ENCODE peak calls at places on chromosomes 16 and 17, in ten cellular contexts. One of them, this sample, is unnamed.

GRCh38 chr17:33725675-33726271 is 432.7 kb upstream of the ASIC2 start:
- DNase-seq in NCI-H345: peak; percentile 20
- DNase-seq in NCI-H1105: peak; percentile 18
- DNase-seq in left ventricle myocardium superior: peak; percentile 41
- DNase-seq in lung microvascular endothelial cell: peak; percentile 44
- DNase-seq in iPS-NIHi11: peak; percentile 81
- DNase-seq in hypothalamus: no peak
- DNase-seq in mucosa of descending colon: peak; percentile 41
- DNase-seq in mesenchymal stem cell: peak; percentile 12
- DNase-seq in NCI-H2081: peak; percentile 11
- DNase-seq in this sample: no peak

GRCh38 chr17:27623578-27623977 is 7.4 kb upstream of the LGALS9 start:
- DNase-seq in NCI-H2081: no peak
- DNase-seq in mesenchymal stem cell: no peak
- DNase-seq in iPS-NIHi11: no peak
- DNase-seq in NCI-H1105: no peak
- DNase-seq in mucosa of descending colon: no peak
- DNase-seq in NCI-H345: no peak
- DNase-seq in hypothalamus: no peak
- DNase-seq in left ventricle myocardium superior: peak; percentile 51
- DNase-seq in lung microvascular endothelial cell: no peak
- DNase-seq in this sample: peak; percentile 20

GRCh38 chr16:75029854-75030253 is 31.0 kb downstream of the ZNRF1 start:
- DNase-seq in mucosa of descending colon: no peak
- DNase-seq in hypothalamus: no peak
- DNase-seq in lung microvascular endothelial cell: no peak
- DNase-seq in NCI-H2081: no peak
- DNase-seq in iPS-NIHi11: no peak
- DNase-seq in NCI-H1105: no peak
- DNase-seq in left ventricle myocardium superior: no peak
- DNase-seq in mesenchymal stem cell: peak; percentile 35
- DNase-seq in NCI-H345: no peak
- DNase-seq in this sample: no peak

GRCh38 chr16:68612996-68613395 is 32.1 kb upstream of the CDH3 start:
- DNase-seq in mesenchymal stem cell: no peak
- DNase-seq in lung microvascular endothelial cell: no peak
- DNase-seq in NCI-H2081: no peak
- DNase-seq in hypothalamus: no peak
- DNase-seq in NCI-H1105: no peak
- DNase-seq in left ventricle myocardium superior: no peak
- DNase-seq in mucosa of descending colon: no peak
- DNase-seq in NCI-H345: no peak
- DNase-seq in iPS-NIHi11: no peak
- DNase-seq in this sample: no peak

GRCh38 chr16:85238233-85238647 is 126.0 kb upstream of the CIBAR2 start:
- DNase-seq in NCI-H345: no peak
- DNase-seq in NCI-H1105: no peak
- DNase-seq in NCI-H2081: no peak
- DNase-seq in iPS-NIHi11: peak; percentile 75
- DNase-seq in hypothalamus: no peak
- DNase-seq in lung microvascular endothelial cell: peak; percentile 59
- DNase-seq in mucosa of descending colon: peak; percentile 62
- DNase-seq in left ventricle myocardium superior: peak; percentile 73
- DNase-seq in mesenchymal stem cell: peak; percentile 83
- DNase-seq in this sample: no peak

GRCh38 chr17:17885029-17885351 is 48.2 kb upstream of the SREBF1 start:
- DNase-seq in mucosa of descending colon: no peak
- DNase-seq in NCI-H1105: no peak
- DNase-seq in left ventricle myocardium superior: no peak
- DNase-seq in NCI-H345: no peak
- DNase-seq in mesenchymal stem cell: no peak
- DNase-seq in NCI-H2081: no peak
- DNase-seq in hypothalamus: no peak
- DNase-seq in lung microvascular endothelial cell: no peak
- DNase-seq in iPS-NIHi11: no peak
- DNase-seq in this sample: no peak

GRCh38 chr16:68275611-68276191 is 11.4 kb downstream of the SLC7A6 start:
- DNase-seq in NCI-H345: peak; percentile 50
- DNase-seq in hypothalamus: no peak
- DNase-seq in NCI-H2081: no peak
- DNase-seq in iPS-NIHi11: no peak
- DNase-seq in left ventricle myocardium superior: no peak
- DNase-seq in mucosa of descending colon: no peak
- DNase-seq in mesenchymal stem cell: no peak
- DNase-seq in NCI-H1105: peak; percentile 48
- DNase-seq in lung microvascular endothelial cell: no peak
- DNase-seq in this sample: no peak

GRCh38 chr16:52526429-52526828 is 20.5 kb downstream of the TOX3 start:
- DNase-seq in NCI-H2081: no peak
- DNase-seq in hypothalamus: no peak
- DNase-seq in lung microvascular endothelial cell: no peak
- DNase-seq in NCI-H345: no peak
- DNase-seq in NCI-H1105: no peak
- DNase-seq in iPS-NIHi11: peak; percentile 40
- DNase-seq in left ventricle myocardium superior: no peak
- DNase-seq in mesenchymal stem cell: no peak
- DNase-seq in mucosa of descending colon: no peak
- DNase-seq in this sample: no peak

GRCh38 chr16:57260294-57260929 is 15.4 kb downstream of the ARL2BP start:
- DNase-seq in left ventricle myocardium superior: no peak
- DNase-seq in NCI-H2081: no peak
- DNase-seq in NCI-H1105: no peak
- DNase-seq in lung microvascular endothelial cell: peak; percentile 97
- DNase-seq in NCI-H345: no peak
- DNase-seq in mucosa of descending colon: no peak
- DNase-seq in iPS-NIHi11: peak; percentile 52
- DNase-seq in hypothalamus: no peak
- DNase-seq in mesenchymal stem cell: peak; percentile 88
- DNase-seq in this sample: peak; percentile 63

GRCh38 chr17:36943250-36944220 is 5.2 kb upstream of the AATF start:
- DNase-seq in mesenchymal stem cell: no peak
- DNase-seq in mucosa of descending colon: no peak
- DNase-seq in left ventricle myocardium superior: no peak
- DNase-seq in NCI-H1105: no peak
- DNase-seq in NCI-H345: no peak
- DNase-seq in hypothalamus: no peak
- DNase-seq in iPS-NIHi11: peak; percentile 31
- DNase-seq in NCI-H2081: no peak
- DNase-seq in lung microvascular endothelial cell: no peak
- DNase-seq in this sample: no peak

GRCh38 chr17:57086069-57086930 is 1.3 kb downstream of the AKAP1 start:
- DNase-seq in iPS-NIHi11: peak; percentile 41
- DNase-seq in mesenchymal stem cell: peak; percentile 52
- DNase-seq in NCI-H345: peak; percentile 44
- DNase-seq in hypothalamus: no peak
- DNase-seq in NCI-H2081: peak; percentile 33
- DNase-seq in NCI-H1105: peak; percentile 30
- DNase-seq in lung microvascular endothelial cell: peak; percentile 15
- DNase-seq in left ventricle myocardium superior: peak; percentile 49
- DNase-seq in mucosa of descending colon: peak; percentile 85
- DNase-seq in this sample: no peak

GRCh38 chr16:50884066-50884860 is 142.4 kb downstream of the CYLD start:
- DNase-seq in iPS-NIHi11: peak; percentile 85
- DNase-seq in left ventricle myocardium superior: no peak
- DNase-seq in lung microvascular endothelial cell: no peak
- DNase-seq in mesenchymal stem cell: no peak
- DNase-seq in hypothalamus: no peak
- DNase-seq in NCI-H345: no peak
- DNase-seq in NCI-H1105: no peak
- DNase-seq in NCI-H2081: no peak
- DNase-seq in mucosa of descending colon: peak; percentile 14
- DNase-seq in this sample: no peak

GRCh38 chr17:2347805-2348685 is 10.7 kb downstream of the SGSM2 start:
- DNase-seq in lung microvascular endothelial cell: no peak
- DNase-seq in NCI-H2081: no peak
- DNase-seq in mucosa of descending colon: peak; percentile 38
- DNase-seq in iPS-NIHi11: peak; percentile 84
- DNase-seq in hypothalamus: no peak
- DNase-seq in NCI-H345: peak; percentile 61
- DNase-seq in NCI-H1105: peak; percentile 35
- DNase-seq in mesenchymal stem cell: peak; percentile 97
- DNase-seq in left ventricle myocardium superior: peak; percentile 3
- DNase-seq in this sample: peak; percentile 28

This sample was measured in spleen.